ENCODE peak calls at places on chromosomes 5 and 9, in four cellular contexts. E is endothelial cell of umbilical vein, M is stomach, W is K562. L is an unnamed sample.
A peak's percentile ranks its signal among the peaks of the same experiment; 100 is the strongest.

GRCh38 chr9:88691811-88692210 is 156.8 kb downstream of the NXNL2 start:
- DNase-seq in E (no peak), M (no peak), W (no peak), L (no peak)

GRCh38 chr9:90795084-90795483 is 6.5 kb upstream of the SYK start:
- DNase-seq in E (no peak), M (no peak), W (no peak), L (no peak)

GRCh38 chr9:13804532-13804931 is 509.4 kb downstream of the NFIB start:
- DNase-seq in E (peak; percentile 59), M (no peak), W (no peak), L (no peak)

GRCh38 chr9:129138144-129138462 is 26.9 kb downstream of the PTPA start:
- DNase-seq in E (no peak), M (no peak), W (no peak), L (no peak)

GRCh38 chr5:141850183-141850768 is 27.9 kb downstream of the PCDH1 start:
- DNase-seq in E (no peak), M (no peak), W (peak; percentile 62), L (no peak)

GRCh38 chr5:111820072-111820471 is 63.1 kb upstream of the NREP start:
- DNase-seq in E (no peak), M (no peak), W (no peak), L (no peak)

GRCh38 chr9:127444283-127444920 is 6.8 kb downstream of the RPL12 start:
- DNase-seq in E (no peak), M (no peak), W (peak; percentile 17), L (no peak)

GRCh38 chr9:34197756-34198711 is 19.2 kb downstream of the UBAP1 start:
- DNase-seq in E (no peak), M (peak; percentile 45), W (no peak), L (no peak)

GRCh38 chr5:76855961-76856360 is 6.1 kb downstream of the S100Z start:
- DNase-seq in E (peak; percentile 26), M (no peak), W (peak; percentile 62), L (no peak)

GRCh38 chr5:10421841-10422691 is 19.6 kb upstream of the ROPN1L start:
- DNase-seq in E (peak; percentile 82), M (no peak), W (no peak), L (no peak)

GRCh38 chr5:150640311-150641005 is at the start of gene SYNPO:
- DNase-seq in E (peak; percentile 88), M (peak; percentile 53), W (peak; percentile 72), L (no peak)

GRCh38 chr5:17080361-17080760 is 137.1 kb upstream of the BASP1 start:
- DNase-seq in E (no peak), M (no peak), W (no peak), L (no peak)

GRCh38 chr5:120615967-120616645 is 152.0 kb downstream of the PRR16 start:
- DNase-seq in E (no peak), M (no peak), W (no peak), L (no peak)

GRCh38 chr9:96856363-96857286 is 2.3 kb upstream of the ZNF782 start:
- DNase-seq in E (peak; percentile 63), M (peak; percentile 69), W (peak; percentile 83), L (no peak)

GRCh38 chr5:35012365-35012764 is 35.4 kb downstream of the AGXT2 start:
- DNase-seq in E (no peak), M (no peak), W (no peak), L (no peak)

GRCh38 chr5:98938459-98938858 is 9.7 kb upstream of the CHD1 start:
- DNase-seq in E (peak; percentile 33), M (no peak), W (no peak), L (no peak)

GRCh38 chr5:145775893-145776444 is 59.2 kb downstream of the PRELID2 start:
- DNase-seq in E (peak; percentile 66), M (no peak), W (no peak), L (no peak)

GRCh38 chr5:146667633-146668032 is 151.6 kb upstream of the GPR151 start:
- DNase-seq in E (peak; percentile 43), M (no peak), W (no peak), L (no peak)

GRCh38 chr5:52342361-52342760 is 445.4 kb upstream of the ITGA1 start:
- DNase-seq in E (peak; percentile 15), M (no peak), W (no peak), L (no peak)

GRCh38 chr9:126613656-126614055 is at the start of gene LMX1B:
- DNase-seq in E (no peak), M (no peak), W (no peak), L (peak; percentile 59)

GRCh38 chr9:2479056-2479565 is 142.5 kb upstream of the VLDLR start:
- DNase-seq in E (no peak), M (no peak), W (no peak), L (no peak)

GRCh38 chr9:99722852-99723251 is 98.8 kb upstream of the NR4A3 start:
- DNase-seq in E (no peak), M (no peak), W (no peak), L (no peak)

GRCh38 chr5:122366501-122366900 is 54.5 kb downstream of the SNCAIP start:
- DNase-seq in E (no peak), M (no peak), W (no peak), L (no peak)

GRCh38 chr9:132823370-132824144 is 54.5 kb downstream of the AK8 start:
- DNase-seq in E (no peak), M (no peak), W (no peak), L (no peak)

GRCh38 chr9:24616858-24617257 is 71.2 kb upstream of the IZUMO3 start:
- DNase-seq in E (no peak), M (no peak), W (no peak), L (no peak)

GRCh38 chr9:101727621-101728524 is 10.6 kb downstream of the GRIN3A start:
- DNase-seq in E (no peak), M (no peak), W (peak; percentile 27), L (no peak)

GRCh38 chr5:127298036-127298429 is 7.4 kb downstream of the MEGF10 start:
- DNase-seq in E (no peak), M (no peak), W (no peak), L (no peak)

GRCh38 chr5:145943674-145944121 is 7.3 kb downstream of the SH3RF2 start:
- DNase-seq in E (no peak), M (peak; percentile 56), W (peak; percentile 38), L (no peak)

GRCh38 chr9:138007566-138008080 is 130.0 kb downstream of the CACNA1B start:
- DNase-seq in E (no peak), M (peak; percentile 21), W (no peak), L (no peak)

GRCh38 chr9:113428062-113428600 is 17.6 kb downstream of the C9orf43 start:
- DNase-seq in E (no peak), M (no peak), W (no peak), L (no peak)

GRCh38 chr9:33153001-33153400 is 14.1 kb downstream of the B4GALT1 start:
- DNase-seq in E (no peak), M (no peak), W (no peak), L (no peak)

GRCh38 chr9:121440265-121440664 is 59.4 kb downstream of the GGTA1 start:
- DNase-seq in E (peak; percentile 33), M (no peak), W (peak; percentile 24), L (no peak)

GRCh38 chr5:88878976-88879375 is 4.0 kb downstream of the MEF2C start:
- DNase-seq in E (peak; percentile 65), M (no peak), W (no peak), L (no peak)

GRCh38 chr5:134115806-134116175 is 1.3 kb downstream of the TCF7 start:
- DNase-seq in E (no peak), M (peak; percentile 34), W (no peak), L (no peak)

GRCh38 chr5:134112726-134113571 is 1.5 kb upstream of the TCF7 start:
- DNase-seq in E (no peak), M (no peak), W (no peak), L (no peak)

GRCh38 chr5:134114886-134115805 is 665 bp downstream of the TCF7 start:
- DNase-seq in E (no peak), M (peak; percentile 35), W (peak; percentile 64), L (no peak)

GRCh38 chr5:134113572-134113907 is 941 bp upstream of the TCF7 start:
- DNase-seq in E (no peak), M (no peak), W (no peak), L (no peak)

GRCh38 chr5:134113908-134114875 is at the start of gene TCF7:
- DNase-seq in E (peak; percentile 59), M (peak; percentile 85), W (peak; percentile 83), L (peak; percentile 62)
- TF ChIP-seq POLR2A in E (no peak), M (no peak), W (peak; percentile 26), L (no peak)

GRCh38 chr9:134317431-134318414 is 8.5 kb upstream of the RXRA start:
- DNase-seq in E (no peak), M (no peak), W (no peak), L (no peak)
- H3K4me1 ChIP-seq in E (no peaks in the 10 kb centered on the region), M (peaks cover 23% of the 10 kb centered on the region), W (peaks cover 57% of the 10 kb centered on the region), L (no peaks in the 10 kb centered on the region)

GRCh38 chr9:114786251-114786650 is 19.6 kb downstream of the TNFSF15 start:
- DNase-seq in E (peak; percentile 48), M (no peak), W (no peak), L (no peak)
- TF ChIP-seq POLR2AphosphoS5 in E (no peak), M (no peak), W (no peak), L (no peak)

GRCh38 chr5:170184007-170184687 is 48.6 kb upstream of the C5orf58 start:
- DNase-seq in E (peak; percentile 65), M (peak; percentile 55), W (peak; percentile 74), L (peak; percentile 54)
- TF ChIP-seq POLR2A in E (no peak), M (no peak), W (no peak), L (no peak)

GRCh38 chr5:62139741-62140140 is 166.3 kb upstream of the KIF2A start:
- DNase-seq in E (no peak), M (no peak), W (no peak), L (no peak)
- H3K4me1 ChIP-seq in E (peaks cover 3% of the 10 kb centered on the region), M (peaks cover 8% of the 10 kb centered on the region), W (no peaks in the 10 kb centered on the region), L (no peaks in the 10 kb centered on the region)

DNA sequence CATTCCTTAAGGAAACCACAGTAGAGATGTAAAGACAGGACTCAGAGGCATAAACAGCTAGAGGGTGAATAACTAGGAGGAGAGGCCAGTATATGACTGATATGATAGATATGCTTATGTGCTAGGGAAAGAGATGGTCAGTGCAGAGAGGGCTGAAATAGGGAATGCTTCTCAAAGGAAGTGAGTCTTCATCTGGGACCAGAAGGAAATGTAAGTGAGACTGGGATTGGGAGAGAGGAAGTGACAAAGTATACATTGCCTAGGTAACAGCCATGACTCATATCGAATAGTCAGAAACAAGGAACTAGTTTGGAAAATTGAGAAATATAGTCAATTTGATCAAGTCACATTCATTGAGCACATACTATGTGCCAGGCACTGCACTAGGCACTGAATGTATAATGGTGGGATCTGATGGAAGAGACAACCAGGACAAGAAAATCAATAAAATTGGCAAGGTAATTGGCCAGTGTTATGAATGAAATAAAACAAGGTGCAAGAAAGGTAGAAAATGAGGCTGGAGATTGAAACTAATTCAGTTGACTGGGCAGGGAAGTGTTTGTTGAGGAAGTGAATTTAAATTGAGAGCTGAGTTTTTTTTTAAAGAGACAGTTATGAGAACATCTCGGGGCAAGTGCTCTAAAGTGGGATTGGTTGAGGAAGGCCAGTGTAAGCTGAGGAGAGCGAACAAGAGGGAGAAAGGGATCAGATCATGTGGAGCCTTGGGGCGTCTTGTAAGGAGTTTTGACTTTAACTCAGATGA is 4.3 kb downstream of the ERAP2 start:
- DNase-seq in E (peak; percentile 88), M (no peak), W (no peak), L (no peak)
- TF ChIP-seq POLR2AphosphoS5 in E (peak; percentile 76), M (no peak), W (no peak), L (no peak)

L was measured in breast epithelium.